ENCODE peak calls at places on chromosomes 13 and 19, in four cellular contexts. J is keratinocyte, M is spleen, R is astrocyte. B is an unnamed sample.

GRCh38 chr19:15280915-15281683 is 48.9 kb upstream of the EPHX3 start:
- DNase-seq in J (no peak), R (peak; percentile 81), M (no peak), B (no peak)

GRCh38 chr19:47507031-47507430 is 7.8 kb downstream of the NAPA start:
- DNase-seq in M (no peak), J (no peak), R (no peak), B (no peak)

GRCh38 chr19:6580313-6580712 is 10.6 kb downstream of the CD70 start:
- DNase-seq in M (no peak), R (peak; percentile 89), J (no peak), B (peak; percentile 94)

GRCh38 chr13:49629947-49630346 is 1.6 kb downstream of the ARL11 start:
- DNase-seq in M (no peak), J (no peak), R (no peak), B (no peak)

GRCh38 chr19:38639679-38640078 is 7.8 kb upstream of the ACTN4 start:
- DNase-seq in J (no peak), M (no peak), R (no peak), B (no peak)

GRCh38 chr13:28636677-28637317 is 22.1 kb upstream of the POMP start:
- DNase-seq in M (no peak), R (peak; percentile 61), J (no peak), B (peak; percentile 44)

GRCh38 chr19:16052353-16052752 is 23.9 kb upstream of the TPM4 start:
- DNase-seq in J (no peak), M (no peak), R (no peak), B (no peak)

GRCh38 chr19:57850553-57851017 is 926 bp downstream of the ZNF587 start:
- DNase-seq in R (peak; percentile 76), J (peak; percentile 36), M (no peak), B (peak; percentile 63)

GRCh38 chr13:113393572-113394503 is 29.9 kb upstream of the GRTP1 start:
- DNase-seq in M (peak; percentile 97), R (peak; percentile 20), J (no peak), B (no peak)

GRCh38 chr13:101449971-101450748 is 2.3 kb upstream of the ITGBL1 start:
- DNase-seq in M (no peak), J (peak; percentile 79), R (peak; percentile 95), B (peak; percentile 67)

GRCh38 chr19:30662211-30662861 is 290.2 kb downstream of the ZNF536 start:
- DNase-seq in R (peak; percentile 45), M (no peak), J (no peak), B (no peak)

GRCh38 chr19:30667227-30667626 is 295.0 kb downstream of the ZNF536 start:
- DNase-seq in J (no peak), R (no peak), M (peak; percentile 52), B (no peak)

GRCh38 chr19:30665449-30665848 is 293.3 kb downstream of the ZNF536 start:
- DNase-seq in R (no peak), J (no peak), M (no peak), B (no peak)

GRCh38 chr19:30666301-30666803 is 294.2 kb downstream of the ZNF536 start:
- DNase-seq in J (no peak), M (peak; percentile 74), R (no peak), B (no peak)

DNA sequence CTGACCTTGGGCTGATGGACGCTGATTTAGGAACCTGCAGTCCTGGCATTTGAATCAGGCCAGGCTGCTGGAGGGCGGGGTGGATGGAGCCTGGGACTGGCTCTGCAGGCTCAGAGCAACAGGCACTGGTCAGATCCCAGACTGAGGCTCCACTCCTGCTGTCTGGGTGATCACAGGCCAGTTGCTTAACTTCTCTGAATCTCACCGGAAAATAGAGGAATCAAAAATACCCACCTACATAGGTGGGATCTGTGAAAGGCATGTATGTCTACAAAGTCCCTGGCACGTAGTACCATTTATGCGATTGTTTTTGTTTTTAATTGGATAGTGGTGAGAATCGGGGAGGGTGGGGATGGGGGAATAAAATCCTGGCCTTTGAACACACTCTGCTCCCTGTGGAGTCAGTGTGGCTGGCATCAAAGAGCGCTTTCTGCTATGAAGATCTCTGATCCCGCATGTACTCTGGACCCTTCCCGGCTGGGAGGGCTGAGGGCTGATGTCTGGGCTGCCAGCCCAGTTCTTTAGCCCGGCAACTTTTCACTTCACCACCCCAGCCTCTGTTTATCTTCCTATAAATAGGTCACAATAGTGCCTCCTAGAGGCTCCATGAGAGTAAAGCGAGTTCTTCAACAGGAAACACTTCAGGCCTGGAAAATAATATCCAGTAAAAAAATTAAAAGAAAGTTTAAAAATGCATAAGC is 292.3 kb downstream of the ZNF536 start:
- DNase-seq in M (peak; percentile 46), R (no peak), J (no peak), B (no peak)
- TF ChIP-seq CTCF in M (no peak), R (peak; percentile 33), J (peak; percentile 20), B (peak; percentile 16)

DNA sequence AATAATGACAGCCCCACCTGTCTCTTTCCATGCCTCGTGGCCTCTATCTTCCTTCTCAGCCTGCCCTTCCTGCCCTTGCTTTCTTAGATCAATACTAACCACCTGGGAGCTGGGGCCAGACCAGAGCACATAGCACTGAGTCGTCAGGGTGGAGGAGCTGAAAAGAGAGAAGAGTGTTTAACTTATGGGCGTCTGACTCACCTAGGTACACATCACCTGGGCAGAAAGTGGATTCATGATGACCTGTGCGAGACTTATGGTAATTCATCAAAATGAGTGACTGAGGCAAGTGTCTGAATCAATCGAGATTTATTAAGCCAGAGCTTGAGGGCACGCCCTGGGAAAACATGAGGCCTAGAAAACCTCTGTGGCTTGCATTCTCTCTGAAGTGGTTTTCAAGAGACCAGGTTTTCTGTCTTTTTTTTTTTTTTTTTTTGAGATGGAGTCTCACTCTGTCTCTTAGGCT is 19.2 kb downstream of the CEACAM6 start:
- DNase-seq in J (peak; percentile 63), R (no peak), M (no peak), B (peak; percentile 10)
- H3K4me3 ChIP-seq in J (no peak overlapping the region), R (no peak overlapping the region), M (no peak overlapping the region), B (no peak overlapping the region)

GRCh38 chr13:78636493-78636892 is 22.5 kb downstream of the OBI1 start:
- DNase-seq in M (no peak), R (no peak), J (no peak), B (no peak)
- H3K36me3 ChIP-seq in M (peaks cover 3% of the 10 kb centered on the region), R (peaks cover 15% of the 10 kb centered on the region), J (peaks cover 4% of the 10 kb centered on the region), B (no peaks in the 10 kb centered on the region)

DNA sequence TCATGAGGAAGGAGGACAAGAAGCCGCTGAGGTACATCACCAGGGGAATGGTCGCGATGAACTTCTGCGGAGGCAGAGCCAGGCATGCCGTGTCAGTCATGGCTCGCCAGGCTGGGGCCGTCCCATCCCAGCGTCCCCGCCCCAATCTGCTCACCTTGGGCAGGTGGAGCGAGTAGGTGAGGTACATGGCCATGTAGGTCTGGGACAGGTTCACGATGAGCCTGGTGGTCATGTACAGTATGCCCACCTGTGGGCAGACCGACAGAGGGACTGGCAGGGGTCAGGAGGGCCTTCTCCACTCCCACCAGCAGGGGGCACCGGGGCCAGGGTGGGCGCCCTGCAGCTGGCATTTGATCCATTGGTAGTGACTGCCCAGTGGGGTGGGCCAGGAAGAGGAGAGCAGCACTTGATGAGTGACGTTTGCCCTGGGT is 8.3 kb downstream of the TEKTIP1 start:
- DNase-seq in R (no peak), J (no peak), M (no peak), B (no peak)
- TF ChIP-seq CTCF in R (peak; percentile 37), J (peak; percentile 67), M (peak; percentile 61), B (peak; percentile 65)

B was measured in kidney epithelial cell.